ENCODE peak calls at places on chromosomes 1 and 21, in five cellular contexts. F is ovary, K is suprapubic skin, B is esophagus squamous epithelium, S is Peyer's patch. N is an unnamed sample.

GRCh38 chr1:204304067-204304466 is 55.7 kb downstream of the PLEKHA6 start:
- DNase-seq in K (no peak), S (no peak), F (no peak), B (no peak), N (no peak)

GRCh38 chr1:21869620-21870121 is 57.6 kb downstream of the LDLRAD2 start:
- DNase-seq in F (peak), K (no peak), B (no peak), S (peak), N (peak)

GRCh38 chr1:6545276-6545934 is 8.9 kb downstream of the NOL9 start:
- DNase-seq in S (no peak), K (no peak), B (no peak), F (no peak), N (no peak)

GRCh38 chr1:39130297-39130696 is 74.2 kb upstream of the MACF1 start:
- DNase-seq in K (no peak), B (no peak), F (no peak), S (no peak), N (no peak)

GRCh38 chr1:15472595-15472994 is 3.3 kb upstream of the CELA2B start:
- DNase-seq in S (no peak), F (no peak), B (no peak), K (no peak), N (no peak)

GRCh38 chr1:64111787-64112186 is 91.6 kb upstream of the UBE2U start:
- DNase-seq in K (no peak), S (no peak), F (no peak), B (no peak), N (no peak)

GRCh38 chr1:174160603-174161002 is 1.3 kb downstream of the RABGAP1L start:
- DNase-seq in B (no peak), K (no peak), S (no peak), F (no peak), N (no peak)

GRCh38 chr1:41045740-41046139 is 24.2 kb upstream of the SLFNL1 start:
- DNase-seq in K (no peak), F (no peak), B (no peak), S (no peak), N (peak)

GRCh38 chr1:234408757-234409156 is 35.5 kb downstream of the COA6 start:
- DNase-seq in B (no peak), S (peak), K (no peak), F (no peak), N (no peak)

GRCh38 chr1:226524547-226524946 is 24.0 kb upstream of the STUM start:
- DNase-seq in S (no peak), B (no peak), K (no peak), F (no peak), N (no peak)

GRCh38 chr1:81710858-81711257 is 89.9 kb upstream of the ADGRL2 start:
- DNase-seq in S (no peak), F (no peak), K (no peak), B (no peak), N (no peak)

DNA sequence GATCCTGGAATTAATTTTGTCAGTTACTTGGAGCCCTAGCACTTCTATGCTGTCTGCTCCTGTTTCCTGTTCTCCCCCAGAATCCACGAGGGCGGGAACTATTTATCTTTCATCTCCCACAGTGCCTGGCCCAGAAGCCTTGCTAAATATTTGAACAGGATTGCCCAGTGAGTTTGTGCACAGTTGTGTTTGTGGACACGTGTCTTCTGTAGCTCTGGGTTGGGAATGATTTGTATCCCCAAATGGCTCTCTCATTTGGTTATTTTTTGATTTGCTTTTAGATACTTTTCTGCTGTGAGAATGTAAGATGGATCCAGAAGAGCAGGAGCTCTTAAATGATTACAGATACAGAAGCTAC is 7.8 kb downstream of the DOP1B start:
- DNase-seq in K (no peak), B (no peak), F (no peak), S (no peak), N (no peak)
- H3K27ac ChIP-seq in K (no peak), B (no peak), F (no peak), S (no peak), N (no peak)

DNA sequence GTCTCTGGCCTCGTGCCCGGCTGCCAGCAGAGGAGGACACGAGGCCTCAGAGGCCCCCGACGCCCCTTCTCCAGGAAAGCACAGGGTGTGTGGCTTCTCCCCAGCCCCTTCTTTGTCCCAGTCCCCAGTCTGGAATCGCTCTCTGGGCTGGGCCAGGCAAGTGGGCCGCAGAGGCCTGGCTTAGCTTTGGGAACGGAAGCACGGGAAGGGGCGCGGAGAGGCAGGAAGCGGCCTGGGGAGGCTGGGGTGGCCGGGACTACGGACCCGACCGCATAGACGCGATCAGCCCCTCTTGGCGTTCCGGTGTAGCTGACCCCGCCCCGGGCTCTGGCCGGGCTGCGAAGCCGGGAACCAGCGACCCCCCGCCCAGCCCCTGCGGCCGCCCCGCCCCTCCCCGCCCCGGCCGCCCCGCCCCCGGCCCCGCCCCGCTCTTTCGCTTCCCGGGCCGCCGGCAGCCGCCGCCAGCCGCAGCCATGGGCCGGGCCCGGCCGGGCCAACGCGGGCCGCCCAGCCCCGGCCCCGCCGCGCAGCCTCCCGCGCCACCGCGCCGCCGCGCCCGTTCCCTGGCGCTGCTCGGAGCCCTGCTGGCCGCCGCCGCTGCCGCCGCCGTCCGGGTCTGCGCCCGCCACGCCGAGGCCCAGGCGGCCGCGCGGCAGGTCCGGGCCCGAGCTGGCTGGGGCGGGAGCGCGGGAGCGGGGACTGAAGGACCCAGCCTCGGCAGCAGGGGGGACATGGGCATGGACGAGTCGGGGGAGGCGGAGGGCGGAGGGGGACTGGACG is at the start of gene SELENON:
- DNase-seq in K (no peak), S (peak), F (peak), B (no peak), N (peak)
- TF ChIP-seq POLR2A in K (no peak), S (no peak), F (no peak), B (no peak), N (no peak)

GRCh38 chr1:31771891-31772668 is 7.9 kb upstream of the ADGRB2 start:
- DNase-seq in S (no peak), F (no peak), B (no peak), K (no peak), N (peak)
- H3K4me3 ChIP-seq in S (peak), F (no peak), B (peak), K (peak), N (no peak)

GRCh38 chr1:98008373-98008772 is 87.5 kb upstream of the DPYD start:
- DNase-seq in B (no peak), F (no peak), S (no peak), K (no peak), N (no peak)

GRCh38 chr1:98003442-98003841 is 82.6 kb upstream of the DPYD start:
- DNase-seq in K (no peak), B (no peak), S (no peak), F (no peak), N (no peak)

GRCh38 chr1:98002288-98002687 is 81.5 kb upstream of the DPYD start:
- DNase-seq in K (no peak), F (no peak), B (no peak), S (no peak), N (no peak)

GRCh38 chr1:98001764-98002163 is 80.9 kb upstream of the DPYD start:
- DNase-seq in S (no peak), F (no peak), B (no peak), K (no peak), N (no peak)

GRCh38 chr1:98005326-98006010 is 84.6 kb upstream of the DPYD start:
- DNase-seq in K (no peak), B (no peak), S (no peak), F (no peak), N (no peak)
- H3K27ac ChIP-seq in K (no peak), B (no peak), S (no peak), F (no peak), N (no peak)

N was measured in thyroid gland.